ENCODE peak calls at places on chromosomes 13 and 19, in seven cellular contexts. W is GM23338, I is testis, S is progenitor cell of endocrine pancreas, X is Peyer's patch, B is thoracic aorta, C is cardiac fibroblast. G is an unnamed sample.

GRCh38 chr13:81929988-81930387 is 1589.1 kb upstream of the SPRY2 start:
- DNase-seq in W (peak; percentile 87), I (no peak), S (no peak), X (no peak), B (no peak), C (peak; percentile 1), G (no peak)

GRCh38 chr19:13774217-13775191 is at the start of gene C19orf53:
- DNase-seq in W (peak; percentile 95), I (peak; percentile 97), S (peak; percentile 56), X (peak; percentile 90), B (peak; percentile 66), C (peak; percentile 93), G (peak; percentile 77)

GRCh38 chr19:31164666-31165265 is 184.5 kb downstream of the TSHZ3 start:
- DNase-seq in W (no peak), I (no peak), S (no peak), X (no peak), B (no peak), C (no peak), G (no peak)

GRCh38 chr13:34179481-34179880 is 361.5 kb downstream of the RFC3 start:
- DNase-seq in W (peak; percentile 51), I (no peak), S (no peak), X (no peak), B (no peak), C (no peak), G (no peak)

GRCh38 chr19:35911173-35911572 is 3.1 kb upstream of the TYROBP start:
- DNase-seq in W (peak; percentile 71), I (no peak), S (no peak), X (no peak), B (no peak), C (no peak), G (no peak)

GRCh38 chr13:80072231-80072630 is 268.7 kb downstream of the SPRY2 start:
- DNase-seq in W (no peak), I (no peak), S (no peak), X (no peak), B (no peak), C (no peak), G (no peak)

GRCh38 chr19:4717191-4717965 is 6.3 kb downstream of the DPP9 start:
- DNase-seq in W (no peak), I (no peak), S (no peak), X (no peak), B (no peak), C (peak; percentile 24), G (no peak)

GRCh38 chr13:50829896-50830295 is 13.6 kb downstream of the DLEU7 start:
- DNase-seq in W (no peak), I (no peak), S (no peak), X (no peak), B (no peak), C (peak; percentile 34), G (no peak)

GRCh38 chr19:38031423-38031770 is 124.4 kb downstream of the SIPA1L3 start:
- DNase-seq in W (no peak), I (no peak), S (no peak), X (no peak), B (no peak), C (peak; percentile 79), G (no peak)

GRCh38 chr13:27353166-27353583 is 71.2 kb upstream of the GTF3A start:
- DNase-seq in W (no peak), I (no peak), S (no peak), X (no peak), B (no peak), C (peak; percentile 37), G (no peak)

GRCh38 chr19:31144471-31144870 is 204.8 kb downstream of the TSHZ3 start:
- DNase-seq in W (peak; percentile 11), I (no peak), S (no peak), X (no peak), B (no peak), C (no peak), G (no peak)

GRCh38 chr19:31344403-31344802 is 4.8 kb downstream of the TSHZ3 start:
- DNase-seq in W (peak; percentile 49), I (no peak), S (no peak), X (no peak), B (no peak), C (no peak), G (no peak)

GRCh38 chr19:43934055-43934984 is 762 bp downstream of the ZNF45 start:
- DNase-seq in W (peak; percentile 6), I (no peak), S (no peak), X (no peak), B (no peak), C (peak; percentile 14), G (no peak)

GRCh38 chr19:12611361-12611699 is 610 bp downstream of the ZNF791 start:
- DNase-seq in W (peak; percentile 72), I (peak; percentile 83), S (peak; percentile 29), X (peak; percentile 36), B (peak; percentile 38), C (peak; percentile 80), G (no peak)

GRCh38 chr13:110132178-110132975 is 174.6 kb downstream of the COL4A1 start:
- DNase-seq in W (no peak), I (no peak), S (no peak), X (no peak), B (no peak), C (no peak), G (no peak)

GRCh38 chr13:21579754-21580316 is 24.1 kb downstream of the MICU2 start:
- DNase-seq in W (no peak), I (no peak), S (no peak), X (no peak), B (no peak), C (no peak), G (no peak)

GRCh38 chr19:31278555-31279435 is 70.4 kb downstream of the TSHZ3 start:
- DNase-seq in W (no peak), I (no peak), S (no peak), X (no peak), B (no peak), C (no peak), G (no peak)

GRCh38 chr13:110298566-110299321 is 8.2 kb downstream of the COL4A1 start:
- DNase-seq in W (peak; percentile 65), I (no peak), S (no peak), X (no peak), B (no peak), C (peak; percentile 70), G (no peak)

GRCh38 chr19:13117176-13117771 is 734 bp upstream of the TRMT1 start:
- DNase-seq in W (no peak), I (no peak), S (no peak), X (no peak), B (no peak), C (no peak), G (no peak)

GRCh38 chr19:13089139-13089856 is 13.4 kb downstream of the LYL1 start:
- DNase-seq in W (peak; percentile 89), I (no peak), S (no peak), X (no peak), B (no peak), C (no peak), G (no peak)

GRCh38 chr13:46964789-46965527 is 68.1 kb upstream of the HTR2A start:
- DNase-seq in W (no peak), I (no peak), S (no peak), X (no peak), B (no peak), C (peak; percentile 39), G (no peak)

GRCh38 chr13:48068952-48069351 is 26.0 kb downstream of the MED4 start:
- DNase-seq in W (peak; percentile 9), I (no peak), S (no peak), X (no peak), B (no peak), C (no peak), G (no peak)

GRCh38 chr19:17365361-17365760 is 11.8 kb downstream of the PLVAP start:
- DNase-seq in W (no peak), I (no peak), S (no peak), X (no peak), B (no peak), C (no peak), G (no peak)

GRCh38 chr19:3065675-3066357 is 3.5 kb upstream of the TLE5 start:
- DNase-seq in W (no peak), I (peak; percentile 54), S (peak; percentile 42), X (peak; percentile 80), B (no peak), C (no peak), G (no peak)

GRCh38 chr13:30818323-30818960 is 83.1 kb downstream of the ALOX5AP start:
- DNase-seq in W (no peak), I (no peak), S (no peak), X (no peak), B (peak; percentile 51), C (peak; percentile 97), G (no peak)

GRCh38 chr13:97432917-97433726 is 847 bp upstream of the RAP2A start:
- DNase-seq in W (peak; percentile 99), I (peak; percentile 99), S (peak; percentile 99), X (peak; percentile 96), B (peak; percentile 96), C (peak; percentile 100), G (peak; percentile 100)

GRCh38 chr13:42740753-42741152 is 40.6 kb upstream of the FAM216B start:
- DNase-seq in W (peak; percentile 6), I (peak; percentile 35), S (no peak), X (no peak), B (no peak), C (peak; percentile 45), G (no peak)

GRCh38 chr19:21698215-21698614 is 69.2 kb downstream of the ZNF100 start:
- DNase-seq in W (peak; percentile 74), I (no peak), S (no peak), X (no peak), B (no peak), C (peak; percentile 21), G (no peak)
- TF ChIP-seq CTCF in W (peak; percentile 65), I (peak; percentile 62), S (peak; percentile 63), X (no peak), B (peak; percentile 54), C (peak; percentile 37), G (peak; percentile 41)

GRCh38 chr19:9835507-9835949 is 410 bp downstream of the PIN1 start:
- DNase-seq in W (no peak), I (no peak), S (no peak), X (no peak), B (no peak), C (no peak), G (no peak)
- TF ChIP-seq CTCF in W (no peak), I (no peak), S (no peak), X (no peak), B (no peak), C (no peak), G (no peak)

GRCh38 chr13:100870898-100871297 is 196.3 kb upstream of the TMTC4 start:
- DNase-seq in W (no peak), I (no peak), S (no peak), X (no peak), B (no peak), C (no peak), G (no peak)
- TF ChIP-seq CTCF in W (no peak), I (no peak), S (no peak), X (no peak), B (no peak), C (no peak), G (no peak)

DNA sequence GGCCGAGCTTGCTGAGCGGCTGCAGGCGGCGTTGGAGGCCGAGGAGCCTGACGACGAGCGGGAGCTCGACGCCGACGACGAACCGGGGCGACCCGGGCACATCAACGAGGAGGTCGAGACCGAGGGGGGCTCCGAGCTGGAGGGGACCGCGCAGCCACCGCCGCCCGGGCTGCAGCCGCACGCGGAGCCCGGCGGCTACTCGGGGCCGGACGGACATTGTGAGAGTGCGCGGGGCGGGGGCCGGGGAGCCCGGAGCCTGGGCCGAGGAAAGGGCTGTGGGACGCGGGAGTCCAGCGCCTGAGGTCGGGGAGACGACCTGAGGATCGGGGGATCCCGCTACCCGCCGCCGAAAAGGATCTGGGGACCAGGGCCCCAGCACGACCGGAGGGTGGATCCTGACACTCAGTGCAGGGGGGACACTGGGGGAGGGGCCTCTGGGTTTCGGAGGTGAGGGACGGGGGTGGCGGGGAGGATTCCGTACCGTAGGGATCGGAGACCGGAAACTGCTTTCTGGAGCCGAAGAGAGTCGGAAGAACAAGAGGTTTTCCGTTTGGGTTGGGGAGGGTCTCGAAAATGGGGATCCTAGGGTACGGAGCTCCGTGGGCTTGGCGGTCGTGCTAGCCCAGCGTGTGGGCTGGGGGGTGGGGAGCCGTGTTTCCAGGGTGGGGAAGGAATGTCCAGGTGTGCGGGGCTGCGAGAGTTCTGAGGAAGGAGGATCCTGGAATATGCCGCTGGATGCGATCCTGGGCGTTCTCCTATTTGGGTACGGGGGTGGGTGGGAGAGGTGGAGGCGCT is 606 bp downstream of the HNRNPUL1 start:
- DNase-seq in W (peak; percentile 84), I (peak; percentile 75), S (peak; percentile 27), X (peak; percentile 40), B (no peak), C (peak; percentile 50), G (no peak)
- TF ChIP-seq CTCF in W (no peak), I (no peak), S (no peak), X (no peak), B (no peak), C (no peak), G (peak; percentile 10)

G was measured in natural killer cell.